ENCODE peak calls at places on chromosomes 16 and 17, in five cellular contexts. Z, K, V, L and N are unnamed samples.

GRCh38 chr16:12578001-12578400 is 225.7 kb downstream of the CPPED1 start:
- DNase-seq in Z (no peak), K (no peak), V (no peak), L (no peak), N (no peak)

GRCh38 chr17:42321555-42321954 is 33.3 kb downstream of the STAT5A start:
- DNase-seq in Z (no peak), K (no peak), V (no peak), L (no peak), N (no peak)

GRCh38 chr17:77110006-77110374 is 30.8 kb upstream of the SEC14L1 start:
- DNase-seq in Z (no peak), K (peak; percentile 82), V (peak; percentile 47), L (no peak), N (no peak)

GRCh38 chr17:38509008-38509771 is 80.9 kb downstream of the ARHGAP23 start:
- DNase-seq in Z (peak; percentile 63), K (peak; percentile 88), V (peak; percentile 94), L (no peak), N (peak; percentile 81)

GRCh38 chr16:68577352-68577853 is 38.3 kb downstream of the ZFP90 start:
- DNase-seq in Z (no peak), K (no peak), V (no peak), L (no peak), N (no peak)

GRCh38 chr16:86171329-86171728 is 272.4 kb downstream of the IRF8 start:
- DNase-seq in Z (no peak), K (peak; percentile 97), V (no peak), L (no peak), N (no peak)

GRCh38 chr17:17567114-17567513 is 24.4 kb downstream of the PEMT start:
- DNase-seq in Z (no peak), K (no peak), V (no peak), L (no peak), N (peak; percentile 53)

GRCh38 chr17:73697872-73698271 is 53.6 kb upstream of the SDK2 start:
- DNase-seq in Z (no peak), K (no peak), V (no peak), L (peak; percentile 79), N (no peak)

GRCh38 chr16:85569615-85570212 is 43.4 kb upstream of the GSE1 start:
- DNase-seq in Z (no peak), K (peak; percentile 90), V (peak; percentile 46), L (peak; percentile 96), N (no peak)

GRCh38 chr17:81181811-81182185 is 15.8 kb upstream of the AATK start:
- DNase-seq in Z (no peak), K (no peak), V (no peak), L (no peak), N (no peak)

GRCh38 chr16:82016268-82016667 is 5.0 kb upstream of the SDR42E1 start:
- DNase-seq in Z (no peak), K (peak; percentile 60), V (no peak), L (no peak), N (no peak)